ENCODE peak calls at places on chromosomes 11 and 22, in eight cellular contexts. V is tibial artery, B is lung, R is astrocyte, N is ovary, E is SK-N-SH, P is BJ, H is pancreas. S is an unnamed sample.

GRCh38 chr11:106728861-106729260 is 289.4 kb downstream of the GUCY1A2 start:
- DNase-seq in B (no peak), N (no peak), R (no peak), V (no peak), E (no peak), P (no peak), H (no peak), S (no peak)

GRCh38 chr22:32752326-32752725 is 49.2 kb upstream of the TIMP3 start:
- DNase-seq in B (no peak), H (no peak), R (no peak), V (no peak), N (no peak), E (no peak), P (no peak), S (no peak)

GRCh38 chr11:36214484-36214883 is 74.7 kb downstream of the COMMD9 start:
- DNase-seq in E (no peak), B (no peak), H (no peak), V (no peak), P (no peak), N (no peak), R (no peak), S (no peak)

GRCh38 chr11:79201637-79202347 is 239.0 kb downstream of the TENM4 start:
- DNase-seq in V (no peak), B (no peak), P (no peak), H (no peak), N (no peak), E (no peak), R (no peak), S (peak; percentile 35)

GRCh38 chr22:18032455-18033101 is 8.2 kb upstream of the MICAL3 start:
- DNase-seq in N (no peak), P (no peak), V (no peak), H (no peak), B (no peak), E (no peak), R (peak; percentile 81), S (peak; percentile 82)

GRCh38 chr11:5605849-5606248 is 9.4 kb downstream of the TRIM6 start:
- DNase-seq in B (no peak), E (no peak), V (no peak), P (peak; percentile 18), H (no peak), N (no peak), R (peak; percentile 90), S (no peak)

GRCh38 chr22:24727218-24727851 is 47.2 kb downstream of the PIWIL3 start:
- DNase-seq in E (peak; percentile 66), N (no peak), R (peak; percentile 81), P (no peak), V (no peak), B (no peak), H (no peak), S (peak; percentile 79)

GRCh38 chr11:104873252-104873651 is 25.0 kb downstream of the CASP12 start:
- DNase-seq in V (no peak), H (no peak), E (no peak), R (no peak), N (no peak), P (no peak), B (no peak), S (no peak)

GRCh38 chr11:47867821-47868220 is 19.7 kb upstream of the NUP160 start:
- DNase-seq in B (no peak), H (no peak), R (no peak), P (no peak), V (no peak), E (no peak), N (no peak), S (no peak)

GRCh38 chr22:50620861-50621490 is 7.0 kb downstream of the ARSA start:
- DNase-seq in E (no peak), B (no peak), P (no peak), N (no peak), R (no peak), H (no peak), V (peak; percentile 48), S (no peak)

GRCh38 chr11:1966531-1966930 is 19.4 kb downstream of the MRPL23 start:
- DNase-seq in N (peak; percentile 12), R (no peak), H (no peak), E (no peak), B (no peak), P (no peak), V (peak; percentile 15), S (no peak)

GRCh38 chr22:50502628-50503474 is 4.7 kb downstream of the LMF2 start:
- DNase-seq in V (no peak), R (no peak), N (no peak), P (no peak), H (no peak), E (no peak), B (no peak), S (no peak)

GRCh38 chr11:6833329-6833728 is 12.2 kb upstream of the OR10A5 start:
- DNase-seq in R (no peak), B (no peak), P (no peak), E (no peak), N (no peak), V (no peak), H (no peak), S (no peak)

GRCh38 chr11:34583818-34584217 is 37.1 kb upstream of the EHF start:
- DNase-seq in H (no peak), B (no peak), R (no peak), E (no peak), V (no peak), P (no peak), N (no peak), S (no peak)

GRCh38 chr11:86440305-86440716 is 65.6 kb downstream of the CCDC81 start:
- DNase-seq in P (no peak), H (no peak), N (peak; percentile 33), R (peak; percentile 85), B (no peak), E (no peak), V (peak; percentile 80), S (no peak)

GRCh38 chr22:21761086-21761485 is 25.5 kb upstream of the YPEL1 start:
- DNase-seq in N (no peak), B (no peak), R (peak; percentile 56), V (no peak), P (no peak), H (no peak), E (no peak), S (no peak)

GRCh38 chr22:21760640-21761039 is 25.0 kb upstream of the YPEL1 start:
- DNase-seq in B (no peak), E (no peak), N (no peak), V (no peak), P (peak; percentile 19), H (no peak), R (peak; percentile 88), S (no peak)

GRCh38 chr22:21758465-21758864 is 22.9 kb upstream of the YPEL1 start:
- DNase-seq in N (no peak), V (no peak), E (no peak), P (no peak), R (no peak), H (no peak), B (no peak), S (no peak)

GRCh38 chr22:21759133-21759532 is 23.5 kb upstream of the YPEL1 start:
- DNase-seq in B (no peak), V (no peak), R (no peak), N (no peak), E (no peak), P (no peak), H (no peak), S (no peak)

DNA sequence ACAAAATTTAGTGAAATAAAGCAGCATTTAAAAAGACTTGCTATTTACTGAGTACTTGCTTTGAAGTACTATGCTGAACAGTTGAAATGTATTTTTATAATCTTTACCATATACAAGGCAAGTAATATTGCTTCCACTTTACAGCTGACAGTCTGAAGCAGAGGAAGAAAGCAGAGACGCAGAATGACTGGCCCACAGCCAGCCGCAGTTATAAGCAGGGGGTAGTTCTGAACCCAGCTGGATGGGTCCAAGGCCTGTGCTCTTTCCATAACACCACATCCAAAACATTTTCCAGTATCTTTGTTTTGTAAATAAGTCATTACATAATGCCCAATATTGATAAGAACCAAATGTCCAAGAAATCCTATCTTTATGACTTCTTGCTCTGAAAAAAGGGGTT is 24.0 kb upstream of the YPEL1 start:
- DNase-seq in V (no peak), R (no peak), N (peak; percentile 48), H (no peak), B (no peak), E (no peak), P (no peak), S (no peak)
- H3K36me3 ChIP-seq in V (peaks cover 26% of the 10 kb centered on the region), R (peaks cover 33% of the 10 kb centered on the region), N (no peaks in the 10 kb centered on the region), H (peaks cover 10% of the 10 kb centered on the region), B (peaks cover 25% of the 10 kb centered on the region), E (peaks cover 29% of the 10 kb centered on the region), P (peaks cover 11% of the 10 kb centered on the region), S (peaks cover 2% of the 10 kb centered on the region)

DNA sequence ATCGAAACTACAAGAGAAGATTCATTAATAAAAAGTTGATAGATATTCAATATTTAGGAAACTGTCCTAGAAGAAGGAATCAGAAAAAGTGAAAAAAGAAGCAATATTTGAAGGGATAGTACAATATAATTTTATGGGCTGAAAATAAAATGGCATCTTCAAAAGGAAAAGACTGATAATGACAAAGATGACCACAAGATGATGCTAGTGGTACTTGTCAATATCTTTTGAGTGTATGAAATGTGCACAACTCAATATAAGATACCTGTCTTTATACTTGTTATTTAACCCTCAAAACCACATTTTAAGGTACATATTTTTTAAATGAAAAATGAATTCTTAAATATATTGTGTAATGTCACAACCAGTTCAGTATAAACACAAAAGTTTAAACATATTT is 1059.6 kb upstream of the RAG2 start:
- DNase-seq in H (no peak), N (no peak), E (peak; percentile 1), V (no peak), B (no peak), P (no peak), R (peak; percentile 20), S (no peak)
- TF ChIP-seq CTCF in H (no peak), N (no peak), E (peak; percentile 70), V (peak; percentile 15), B (no peak), P (peak; percentile 47), R (peak; percentile 50), S (peak; percentile 26)

GRCh38 chr11:64902102-64902900 is 14.7 kb downstream of the ATG2A start:
- DNase-seq in N (no peak), H (peak; percentile 30), V (no peak), E (no peak), R (no peak), B (no peak), P (no peak), S (no peak)
- H3K36me3 ChIP-seq in N (no peaks in the 10 kb centered on the region), H (peaks cover 33% of the 10 kb centered on the region), V (peaks cover 70% of the 10 kb centered on the region), E (no peaks in the 10 kb centered on the region), R (no peaks in the 10 kb centered on the region), B (peaks cover 15% of the 10 kb centered on the region), P (peaks cover 42% of the 10 kb centered on the region), S (no peaks in the 10 kb centered on the region)

DNA sequence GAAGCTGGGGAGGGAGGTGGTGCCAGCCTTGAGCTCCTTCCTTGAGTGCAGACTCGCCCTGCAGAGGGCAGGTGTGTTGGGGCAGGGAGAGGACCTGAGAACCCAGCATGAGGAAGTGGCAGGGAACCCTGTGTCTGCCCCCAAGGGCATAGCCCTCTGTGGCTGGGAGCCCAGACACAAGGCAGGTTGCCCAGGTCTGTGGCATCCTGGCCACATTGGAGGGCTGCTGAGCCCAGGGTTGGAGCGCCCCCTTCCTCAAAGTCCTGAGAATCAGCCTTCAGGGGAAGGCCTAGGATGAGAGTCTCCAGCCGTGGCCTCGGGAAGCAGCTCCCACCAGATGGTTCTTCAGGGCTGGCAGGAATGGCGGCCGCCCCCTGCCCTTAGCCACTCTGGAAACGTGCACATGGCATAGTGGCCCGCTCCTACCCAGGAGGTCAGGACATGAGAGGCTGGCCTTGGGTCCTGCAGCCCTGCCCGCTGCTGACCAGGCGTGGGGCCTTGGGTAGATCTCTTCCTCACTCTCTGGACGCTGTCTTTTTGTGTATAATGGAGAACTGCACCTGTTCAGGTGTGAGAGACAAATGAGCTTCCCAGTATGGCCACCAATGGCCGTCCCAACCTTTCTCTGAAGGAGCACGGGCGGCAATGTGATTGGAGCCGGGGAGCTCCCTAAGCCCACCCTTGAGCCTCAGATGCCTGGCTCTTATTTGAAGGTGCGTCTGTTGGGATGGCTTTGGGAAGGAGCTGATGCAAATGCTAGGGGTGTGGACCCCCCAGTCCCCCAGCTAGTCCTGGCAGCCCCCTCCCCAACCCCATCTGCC is 4.5 kb upstream of the CDC42BPG start:
- DNase-seq in R (no peak), P (no peak), N (no peak), B (no peak), V (no peak), E (no peak), H (peak; percentile 83), S (no peak)
- TF ChIP-seq CTCF in R (no peak), P (no peak), N (no peak), B (no peak), V (no peak), E (no peak), H (no peak), S (peak; percentile 12)